ENCODE peak calls at places on chromosomes 2 and 18, in four cellular contexts. One of them, this sample, is unnamed.

GRCh38 chr2:86788881-86789686 is 1.6 kb downstream of the CD8A start:
- DNase-seq in effector memory CD4-positive, alpha-beta T cell: no peak
- DNase-seq in neural progenitor cell: peak
- DNase-seq in Caki2: no peak
- DNase-seq in this sample: no peak

GRCh38 chr2:1653137-1653789 is 91.1 kb downstream of the PXDN start:
- DNase-seq in effector memory CD4-positive, alpha-beta T cell: no peak
- DNase-seq in neural progenitor cell: no peak
- DNase-seq in Caki2: peak
- DNase-seq in this sample: no peak

GRCh38 chr18:42290318-42291307 is 335.6 kb downstream of the PIK3C3 start:
- DNase-seq in effector memory CD4-positive, alpha-beta T cell: no peak
- DNase-seq in neural progenitor cell: no peak
- DNase-seq in Caki2: no peak
- DNase-seq in this sample: no peak

GRCh38 chr2:131039908-131040660 is 53.2 kb downstream of the FAM168B start:
- DNase-seq in effector memory CD4-positive, alpha-beta T cell: no peak
- DNase-seq in neural progenitor cell: no peak
- DNase-seq in Caki2: no peak
- DNase-seq in this sample: no peak

GRCh38 chr2:6835467-6835866 is 30.2 kb downstream of the CMPK2 start:
- DNase-seq in effector memory CD4-positive, alpha-beta T cell: no peak
- DNase-seq in neural progenitor cell: no peak
- DNase-seq in Caki2: no peak
- DNase-seq in this sample: no peak

GRCh38 chr2:119028327-119029174 is 86.6 kb downstream of the MARCO start:
- DNase-seq in effector memory CD4-positive, alpha-beta T cell: no peak
- DNase-seq in neural progenitor cell: peak
- DNase-seq in Caki2: no peak
- DNase-seq in this sample: no peak

GRCh38 chr2:29977284-29977683 is 55.9 kb upstream of the ALK start:
- DNase-seq in effector memory CD4-positive, alpha-beta T cell: no peak
- DNase-seq in neural progenitor cell: no peak
- DNase-seq in Caki2: no peak
- DNase-seq in this sample: no peak

GRCh38 chr2:138779451-138780440 is at the start of gene NXPH2:
- DNase-seq in effector memory CD4-positive, alpha-beta T cell: no peak
- DNase-seq in neural progenitor cell: peak
- DNase-seq in Caki2: peak
- DNase-seq in this sample: no peak

GRCh38 chr18:65942103-65942502 is 191.3 kb downstream of the CDH7 start:
- DNase-seq in effector memory CD4-positive, alpha-beta T cell: no peak
- DNase-seq in neural progenitor cell: no peak
- DNase-seq in Caki2: no peak
- DNase-seq in this sample: no peak

GRCh38 chr2:7018261-7018701 is 101.1 kb downstream of the RNF144A start:
- DNase-seq in effector memory CD4-positive, alpha-beta T cell: no peak
- DNase-seq in neural progenitor cell: no peak
- DNase-seq in Caki2: no peak
- DNase-seq in this sample: no peak

GRCh38 chr18:45357681-45358470 is 257.4 kb upstream of the SLC14A2 start:
- DNase-seq in effector memory CD4-positive, alpha-beta T cell: no peak
- DNase-seq in neural progenitor cell: no peak
- DNase-seq in Caki2: no peak
- DNase-seq in this sample: no peak

GRCh38 chr2:215693999-215694356 is 258.1 kb upstream of the FN1 start:
- DNase-seq in effector memory CD4-positive, alpha-beta T cell: no peak
- DNase-seq in neural progenitor cell: no peak
- DNase-seq in Caki2: no peak
- DNase-seq in this sample: no peak

GRCh38 chr2:20647764-20648164 is 3.1 kb downstream of the HS1BP3 start:
- DNase-seq in effector memory CD4-positive, alpha-beta T cell: no peak
- DNase-seq in neural progenitor cell: no peak
- DNase-seq in Caki2: no peak
- DNase-seq in this sample: no peak

This sample was measured in glomerular endothelial cell.